ENCODE peak calls at places on chromosomes 6 and 20, in four cellular contexts. I, Y, V and P are unnamed samples.

GRCh38 chr6:3750324-3751018 is 1.0 kb downstream of the PXDC1 start:
- DNase-seq in I (peak; percentile 76), Y (no peak), V (peak; percentile 92), P (peak; percentile 76)

GRCh38 chr6:52596371-52597028 is 19.6 kb upstream of the TRAM2 start:
- DNase-seq in Y (no peak), V (no peak), I (no peak), P (no peak)

GRCh38 chr6:12288844-12289654 is 1.1 kb upstream of the EDN1 start:
- DNase-seq in I (peak; percentile 64), Y (peak; percentile 79), V (peak; percentile 58), P (peak; percentile 87)

GRCh38 chr20:56393133-56393472 is 658 bp downstream of the CSTF1 start:
- DNase-seq in Y (peak; percentile 42), V (no peak), I (no peak), P (no peak)

GRCh38 chr20:35870541-35871307 is 83.6 kb downstream of the SCAND1 start:
- DNase-seq in Y (no peak), V (no peak), I (no peak), P (no peak)

GRCh38 chr6:105072799-105073199 is 107.0 kb downstream of the POPDC3 start:
- DNase-seq in I (no peak), V (no peak), Y (no peak), P (no peak)

GRCh38 chr6:131061771-131062160 is 1.3 kb downstream of the EPB41L2 start:
- DNase-seq in V (no peak), Y (peak; percentile 27), I (no peak), P (no peak)

GRCh38 chr6:28336284-28337024 is 506 bp upstream of the ZSCAN31 start:
- DNase-seq in I (peak; percentile 21), V (no peak), Y (peak; percentile 82), P (peak; percentile 65)

GRCh38 chr20:44641305-44641704 is 10.2 kb downstream of the ADA start:
- DNase-seq in V (no peak), Y (no peak), I (no peak), P (no peak)

GRCh38 chr6:111011360-111012142 is 29.7 kb downstream of the RPF2 start:
- DNase-seq in I (no peak), V (no peak), Y (peak; percentile 50), P (no peak)

GRCh38 chr6:46989384-46989783 is 52.7 kb downstream of the ADGRF1 start:
- DNase-seq in V (peak; percentile 25), Y (no peak), I (peak; percentile 14), P (no peak)

GRCh38 chr6:79861023-79861422 is 86.3 kb downstream of the ELOVL4 start:
- DNase-seq in I (no peak), V (no peak), Y (no peak), P (no peak)

GRCh38 chr6:108870357-108870756 is 22.1 kb downstream of the ARMC2 start:
- DNase-seq in I (no peak), Y (no peak), V (no peak), P (no peak)

GRCh38 chr6:149488815-149489214 is 4.0 kb upstream of the ZC3H12D start:
- DNase-seq in I (no peak), V (no peak), Y (no peak), P (peak; percentile 16)

GRCh38 chr6:114125597-114125996 is 154.6 kb upstream of the HDAC2 start:
- DNase-seq in Y (no peak), V (no peak), I (no peak), P (no peak)

GRCh38 chr6:89353702-89354392 is 1.3 kb upstream of the UBE2J1 start:
- DNase-seq in V (no peak), I (no peak), Y (peak; percentile 83), P (no peak)

GRCh38 chr6:22445946-22446345 is 123.4 kb upstream of the HDGFL1 start:
- DNase-seq in V (no peak), I (no peak), Y (no peak), P (no peak)

GRCh38 chr6:100202417-100203194 is 208.6 kb upstream of the MCHR2 start:
- DNase-seq in I (no peak), V (peak; percentile 24), Y (no peak), P (no peak)

GRCh38 chr6:131602913-131603312 is 25.1 kb downstream of the MED23 start:
- DNase-seq in V (no peak), I (no peak), Y (no peak), P (no peak)

GRCh38 chr6:23587582-23587981 is 538.4 kb upstream of the NRSN1 start:
- DNase-seq in Y (no peak), I (no peak), V (no peak), P (no peak)

GRCh38 chr20:59484228-59484627 is 120.1 kb upstream of the PHACTR3 start:
- DNase-seq in V (no peak), Y (no peak), I (no peak), P (no peak)

GRCh38 chr6:154503576-154504501 is 6.6 kb downstream of the CNKSR3 start:
- DNase-seq in V (no peak), Y (no peak), I (no peak), P (peak; percentile 3)

GRCh38 chr20:23193985-23194384 is 107.9 kb upstream of the CD93 start:
- DNase-seq in Y (no peak), I (no peak), V (no peak), P (no peak)

GRCh38 chr6:126040826-126041225 is 54.5 kb downstream of the TRMT11 start:
- DNase-seq in V (no peak), Y (no peak), I (peak; percentile 43), P (peak; percentile 61)

GRCh38 chr20:3887870-3888614 is 1.1 kb upstream of the PANK2 start:
- DNase-seq in Y (peak; percentile 37), V (peak; percentile 25), I (no peak), P (peak; percentile 50)

GRCh38 chr20:33918662-33919061 is 75.0 kb upstream of the RALY start:
- DNase-seq in I (no peak), V (no peak), Y (no peak), P (no peak)

GRCh38 chr20:17960927-17961599 is 7.5 kb downstream of the SNX5 start:
- DNase-seq in I (no peak), V (no peak), Y (peak; percentile 44), P (peak; percentile 45)

GRCh38 chr6:108897371-108897770 is 49.1 kb downstream of the ARMC2 start:
- DNase-seq in I (peak; percentile 26), Y (no peak), V (no peak), P (no peak)

GRCh38 chr6:24743265-24743943 is 24.4 kb upstream of the C6orf62 start:
- DNase-seq in I (no peak), V (no peak), Y (peak; percentile 81), P (no peak)

DNA sequence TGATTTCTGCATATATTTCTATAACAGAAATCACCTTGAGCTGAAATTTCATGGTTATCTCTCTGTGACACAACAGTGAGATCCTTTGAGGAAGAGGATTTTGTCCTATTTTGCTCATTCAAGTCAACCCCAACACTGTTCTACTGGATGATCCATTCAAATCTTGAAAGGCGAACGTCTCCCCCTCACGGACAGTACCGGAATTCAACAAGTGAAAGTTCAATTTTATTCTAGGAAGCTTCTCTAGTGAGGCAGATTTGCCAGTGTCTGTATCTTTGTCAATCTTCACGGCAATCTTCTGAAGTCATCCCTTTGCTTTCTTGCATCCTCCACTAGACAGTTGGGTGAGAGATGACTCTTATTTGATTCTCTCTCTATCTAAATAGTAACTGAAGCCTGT is 91.7 kb upstream of the PDE7B start:
- DNase-seq in I (no peak), V (no peak), Y (peak; percentile 26), P (no peak)
- TF ChIP-seq CTCF in I (no peak), V (no peak), Y (peak; percentile 21), P (no peak)

DNA sequence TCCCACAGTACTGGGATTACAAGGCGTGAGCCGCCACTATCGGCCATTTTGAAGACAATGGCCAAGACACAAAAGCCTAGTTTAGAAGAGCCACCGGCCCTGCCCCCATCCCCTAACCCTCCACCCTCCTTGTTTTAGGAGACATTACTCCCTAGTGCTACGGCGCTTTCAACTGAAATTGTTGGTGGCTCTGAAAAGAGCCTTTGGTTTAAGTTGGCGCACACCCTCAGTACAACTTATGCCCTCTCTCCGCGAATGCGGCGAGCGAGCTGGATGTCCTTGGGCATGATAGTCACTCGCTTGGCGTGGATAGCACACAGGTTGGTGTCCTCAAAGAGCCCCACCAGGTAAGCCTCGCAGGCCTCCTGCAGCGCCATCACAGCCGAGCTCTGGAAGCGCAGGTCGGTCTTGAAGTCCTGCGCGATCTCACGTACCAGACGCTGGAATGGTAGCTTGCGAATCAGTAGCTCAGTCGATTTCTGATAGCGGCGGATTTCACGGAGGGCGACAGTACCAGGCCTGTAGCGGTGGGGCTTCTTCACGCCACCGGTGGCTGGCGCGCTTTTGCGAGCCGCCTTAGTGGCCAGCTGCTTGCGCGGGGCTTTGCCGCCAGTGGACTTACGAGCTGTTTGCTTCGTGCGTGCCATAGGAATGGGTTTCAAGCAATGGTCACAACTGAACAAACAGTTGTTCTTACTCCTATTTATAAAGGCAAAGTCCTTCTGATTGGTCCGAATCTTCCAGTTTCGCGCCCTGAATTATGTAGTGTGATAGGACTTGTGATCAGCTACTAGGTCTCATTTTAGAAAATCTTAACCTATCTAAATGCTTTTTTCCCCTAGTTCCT is 114.8 kb upstream of the BTN3A2 start:
- DNase-seq in I (no peak), V (no peak), Y (peak; percentile 95), P (peak; percentile 78)
- TF ChIP-seq CTCF in I (no peak), V (no peak), Y (peak; percentile 53), P (peak; percentile 36)

DNA sequence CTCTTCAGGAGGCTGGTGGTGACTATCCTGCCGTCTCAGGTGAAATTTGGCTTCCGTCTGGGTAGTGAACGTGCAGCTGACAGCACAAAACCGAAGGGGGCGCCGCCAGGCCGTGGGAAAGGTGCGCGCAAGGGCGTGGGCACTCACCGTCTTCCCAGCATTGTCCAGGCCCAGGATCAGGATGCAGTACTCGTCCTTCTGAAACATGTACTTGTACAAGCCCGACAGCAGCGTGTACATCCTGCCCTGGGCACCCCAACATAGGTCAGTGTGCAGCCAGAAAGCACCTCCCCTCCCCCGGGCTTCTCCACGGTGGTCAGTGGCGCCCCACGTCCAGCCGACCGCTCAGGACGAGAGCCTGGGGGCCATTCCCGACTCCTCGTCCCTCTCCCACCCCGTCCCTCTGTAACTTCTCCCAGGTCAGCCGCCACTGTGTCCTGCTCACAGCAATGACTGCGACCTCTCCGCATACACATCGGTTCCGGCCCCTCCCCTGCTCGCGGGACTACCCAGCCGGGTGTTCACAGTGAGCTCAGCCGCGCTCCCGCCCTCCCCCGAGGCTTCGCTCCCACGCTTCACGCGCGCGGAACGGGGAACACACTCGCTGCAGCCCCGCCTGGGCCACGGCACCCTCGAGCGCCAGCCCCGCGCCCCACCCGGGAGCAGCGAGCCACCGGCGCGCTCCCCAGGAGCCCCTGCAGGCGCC is 771 bp downstream of the ARFRP1 start:
- DNase-seq in V (no peak), Y (peak; percentile 84), I (peak; percentile 42), P (peak; percentile 66)
- TF ChIP-seq CTCF in V (no peak), Y (peak; percentile 84), I (no peak), P (no peak)

DNA sequence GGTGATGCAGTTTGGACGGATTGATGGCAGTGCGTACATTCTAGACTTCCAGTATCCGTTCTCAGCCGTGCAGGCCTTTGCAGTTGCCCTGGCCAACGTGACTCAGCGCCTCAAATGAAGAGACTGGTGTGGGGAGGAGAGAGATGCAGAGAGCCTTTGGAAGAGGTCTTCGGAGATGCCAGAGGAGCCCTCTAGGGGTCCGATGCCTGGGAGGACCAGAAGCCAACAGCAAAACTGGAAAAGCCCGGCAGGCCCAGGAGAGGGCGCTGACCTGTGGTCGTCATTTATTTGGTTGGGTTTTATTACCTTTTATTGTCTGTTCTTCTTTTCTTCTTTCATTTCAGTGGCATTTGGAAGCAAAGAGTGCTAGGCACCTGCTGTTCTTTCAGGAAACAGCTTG is 53.3 kb upstream of the TMEM181 start:
- DNase-seq in V (no peak), I (no peak), Y (no peak), P (no peak)
- TF ChIP-seq CTCF in V (no peak), I (no peak), Y (no peak), P (no peak)

GRCh38 chr20:45771182-45771759 is 20.4 kb downstream of the WFDC3 start:
- DNase-seq in I (peak; percentile 89), Y (peak; percentile 86), V (peak; percentile 82), P (peak; percentile 91)
- TF ChIP-seq CTCF in I (peak; percentile 96), Y (peak; percentile 83), V (peak; percentile 93), P (peak; percentile 94)